ENCODE peak calls at places on chromosomes 1 and 21, in four cellular contexts. T is RWPE2, L is ovary, A is stomach. J is an unnamed sample.
A peak's percentile ranks its signal among the peaks of the same experiment; 100 is the strongest.

GRCh38 chr21:38787461-38788274 is 18.1 kb upstream of the ETS2 start:
- DNase-seq in L (no peak), A (peak; percentile 75), T (peak; percentile 92), J (no peak)

GRCh38 chr1:3321559-3322439 is 132.7 kb upstream of the ARHGEF16 start:
- DNase-seq in A (no peak), L (no peak), T (no peak), J (no peak)

GRCh38 chr1:155012052-155012546 is 9.5 kb downstream of the ZBTB7B start:
- DNase-seq in L (peak; percentile 82), T (peak; percentile 90), A (peak; percentile 70), J (peak; percentile 98)

GRCh38 chr1:248393050-248393449 is 9.8 kb upstream of the OR2T1 start:
- DNase-seq in A (no peak), L (no peak), T (no peak), J (no peak)

GRCh38 chr1:46183119-46183842 is 7.0 kb upstream of the P3R3URF start:
- DNase-seq in A (peak; percentile 94), T (peak; percentile 98), L (peak; percentile 50), J (no peak)

GRCh38 chr21:45140346-45140940 is 66.1 kb downstream of the ADARB1 start:
- DNase-seq in A (peak; percentile 71), T (no peak), L (peak; percentile 72), J (no peak)

GRCh38 chr1:84353665-84354064 is 44.6 kb upstream of the DNASE2B start:
- DNase-seq in T (no peak), A (no peak), L (no peak), J (no peak)

GRCh38 chr1:10399487-10399917 is 638 bp downstream of the PGD start:
- DNase-seq in T (no peak), A (no peak), L (no peak), J (no peak)

GRCh38 chr1:96703186-96703585 is 18.4 kb upstream of the PTBP2 start:
- DNase-seq in A (no peak), T (no peak), L (no peak), J (no peak)

GRCh38 chr21:20570824-20571232 is 427.4 kb upstream of the NCAM2 start:
- DNase-seq in A (no peak), T (no peak), L (no peak), J (no peak)

GRCh38 chr1:154598871-154599635 is 8.9 kb downstream of the ADAR start:
- DNase-seq in T (no peak), A (no peak), L (no peak), J (no peak)

GRCh38 chr1:43981636-43982035 is 2.6 kb downstream of the B4GALT2 start:
- DNase-seq in L (no peak), A (no peak), T (no peak), J (no peak)

GRCh38 chr1:43981135-43981491 is 2.1 kb downstream of the B4GALT2 start:
- DNase-seq in T (no peak), A (peak; percentile 42), L (no peak), J (no peak)

GRCh38 chr1:43979261-43979527 is 184 bp downstream of the B4GALT2 start:
- DNase-seq in A (no peak), T (no peak), L (no peak), J (no peak)

GRCh38 chr1:43979528-43980254 is 681 bp downstream of the B4GALT2 start:
- DNase-seq in A (peak; percentile 39), L (peak; percentile 78), T (peak; percentile 84), J (no peak)

DNA sequence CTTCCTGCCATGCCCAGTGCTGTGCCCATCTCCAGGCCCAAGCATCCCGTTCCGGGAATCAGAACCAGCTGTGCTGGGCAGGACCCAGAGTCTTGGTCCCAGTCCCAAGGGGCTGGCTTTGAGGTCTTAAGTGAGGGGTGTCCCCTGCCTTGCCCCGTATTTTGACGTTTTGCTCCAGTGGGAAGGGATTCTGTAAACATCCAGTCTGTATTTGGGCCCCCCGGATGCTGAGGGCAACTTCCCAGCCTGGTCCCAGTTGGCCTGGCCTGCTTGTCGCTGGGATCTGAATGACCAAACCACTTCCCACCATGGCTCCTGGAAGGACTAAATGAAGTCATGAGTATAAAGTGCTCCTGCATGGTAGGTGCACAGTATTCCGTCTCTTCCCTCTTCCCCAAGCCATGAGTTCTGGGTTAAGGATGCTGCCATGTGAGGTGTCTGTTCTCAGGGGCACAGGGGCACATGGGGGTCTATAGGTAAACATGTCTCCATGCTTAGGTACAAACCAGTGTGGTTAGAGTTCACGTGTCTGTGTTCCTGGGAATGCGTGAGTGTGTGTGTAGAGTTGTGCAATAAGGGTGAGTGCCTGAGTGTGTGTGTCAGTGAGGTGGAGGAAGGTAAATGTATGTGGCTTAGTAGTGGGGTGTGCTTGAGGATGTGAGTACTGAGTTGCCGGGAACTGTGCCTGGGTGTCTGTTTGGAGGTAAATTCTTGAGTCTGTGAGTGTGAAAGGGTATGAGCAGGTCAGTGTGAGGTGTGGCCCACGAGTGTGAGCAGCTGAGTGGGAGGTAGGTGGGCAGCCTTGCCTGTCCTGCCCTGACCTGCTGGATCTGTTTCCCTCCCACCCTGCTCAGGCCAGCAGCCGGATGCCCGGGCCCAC is 1.5 kb downstream of the B4GALT2 start:
- DNase-seq in L (no peak), A (no peak), T (no peak), J (no peak)
- H3K36me3 ChIP-seq in L (no peaks in the 10 kb centered on the region), A (peaks cover 10% of the 10 kb centered on the region), T (peaks cover 52% of the 10 kb centered on the region), J (peaks cover 19% of the 10 kb centered on the region)

GRCh38 chr1:15640667-15641066 is 23.4 kb downstream of the DDI2 start:
- DNase-seq in L (no peak), A (no peak), T (no peak), J (no peak)

GRCh38 chr1:15633756-15634420 is 16.6 kb downstream of the DDI2 start:
- DNase-seq in A (no peak), L (no peak), T (no peak), J (no peak)

GRCh38 chr1:15639262-15639661 is 22.0 kb downstream of the DDI2 start:
- DNase-seq in T (no peak), L (no peak), A (no peak), J (no peak)

GRCh38 chr1:15636436-15636835 is 19.2 kb downstream of the DDI2 start:
- DNase-seq in A (no peak), L (no peak), T (no peak), J (no peak)

GRCh38 chr1:15637833-15638232 is 20.6 kb downstream of the DDI2 start:
- DNase-seq in T (no peak), A (no peak), L (no peak), J (no peak)
- H3K36me3 ChIP-seq in T (peaks cover 84% of the 10 kb centered on the region), A (peaks cover 68% of the 10 kb centered on the region), L (no peaks in the 10 kb centered on the region), J (peaks cover 6% of the 10 kb centered on the region)

GRCh38 chr1:12574757-12575139 is 43.3 kb downstream of the DHRS3 start:
- DNase-seq in L (no peak), T (no peak), A (no peak), J (no peak)
- H3K36me3 ChIP-seq in L (no peaks in the 10 kb centered on the region), T (peaks cover 14% of the 10 kb centered on the region), A (peaks cover 63% of the 10 kb centered on the region), J (no peaks in the 10 kb centered on the region)

DNA sequence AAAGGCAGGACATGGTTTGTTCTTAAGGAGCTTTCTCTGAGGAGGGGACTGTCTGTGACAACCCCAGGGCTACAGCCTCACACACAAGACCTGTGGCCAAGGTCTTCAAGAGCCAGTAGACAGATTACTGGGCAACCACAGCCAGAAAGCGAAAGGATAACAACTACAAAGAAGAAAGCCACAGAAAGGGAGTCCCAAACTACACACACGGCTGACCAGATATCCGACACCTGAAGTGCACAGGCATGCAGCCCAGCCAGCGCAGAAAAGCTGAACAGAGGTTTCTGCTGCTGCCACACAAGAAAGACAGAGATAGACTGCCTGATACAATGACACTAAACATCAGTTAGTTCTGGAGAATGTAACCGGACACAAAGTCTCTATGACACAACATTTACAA is 21.4 kb upstream of the NADK start:
- DNase-seq in T (no peak), L (no peak), A (no peak), J (no peak)
- H3K36me3 ChIP-seq in T (peaks cover 100% of the 10 kb centered on the region), L (no peaks in the 10 kb centered on the region), A (peaks cover 53% of the 10 kb centered on the region), J (peaks cover 60% of the 10 kb centered on the region)

GRCh38 chr1:93219443-93219842 is 38.9 kb downstream of the CCDC18 start:
- DNase-seq in L (no peak), T (no peak), A (no peak), J (no peak)

GRCh38 chr1:93222987-93223675 is 42.6 kb downstream of the CCDC18 start:
- DNase-seq in L (no peak), A (no peak), T (no peak), J (no peak)

GRCh38 chr1:93221913-93222312 is 41.4 kb downstream of the CCDC18 start:
- DNase-seq in L (no peak), T (no peak), A (no peak), J (no peak)
- H3K36me3 ChIP-seq in L (no peaks in the 10 kb centered on the region), T (peaks cover 88% of the 10 kb centered on the region), A (no peaks in the 10 kb centered on the region), J (no peaks in the 10 kb centered on the region)

GRCh38 chr1:161171191-161171590 is 5.0 kb downstream of the PPOX start:
- DNase-seq in A (no peak), T (no peak), L (no peak), J (no peak)

GRCh38 chr1:161171696-161172095 is 5.5 kb downstream of the PPOX start:
- DNase-seq in A (no peak), T (no peak), L (no peak), J (no peak)

GRCh38 chr1:161166669-161167548 is 683 bp downstream of the PPOX start:
- DNase-seq in T (no peak), L (no peak), A (no peak), J (no peak)

GRCh38 chr1:161165742-161166668 is at the start of gene PPOX:
- DNase-seq in L (peak; percentile 91), A (peak; percentile 97), T (peak; percentile 97), J (peak; percentile 99)

GRCh38 chr1:161168906-161169305 is 2.7 kb downstream of the PPOX start:
- DNase-seq in T (no peak), L (no peak), A (no peak), J (no peak)
- H3K36me3 ChIP-seq in T (peaks cover 31% of the 10 kb centered on the region), L (no peaks in the 10 kb centered on the region), A (peaks cover 29% of the 10 kb centered on the region), J (no peaks in the 10 kb centered on the region)

DNA sequence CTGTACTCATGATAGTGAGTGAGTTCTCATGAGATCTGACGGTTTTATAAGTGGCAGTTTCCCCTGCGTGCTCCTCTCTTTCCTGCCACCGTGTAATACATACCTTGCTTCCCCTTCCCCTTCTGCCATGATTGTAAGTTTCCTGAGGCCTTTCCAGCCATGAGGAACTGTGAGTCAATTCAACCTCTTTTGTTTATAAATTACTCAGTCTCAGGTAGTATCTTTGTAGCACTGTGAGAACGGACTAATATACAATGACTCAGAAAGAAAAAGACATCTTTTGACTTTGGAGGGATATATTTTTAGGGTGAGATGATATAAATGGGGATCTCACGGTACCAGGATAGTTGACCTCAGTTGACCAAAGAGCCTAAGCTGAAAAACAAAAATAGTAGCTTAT is 74.7 kb upstream of the BACH1 start:
- DNase-seq in A (no peak), L (no peak), T (no peak), J (no peak)
- H3K36me3 ChIP-seq in A (no peaks in the 10 kb centered on the region), L (no peaks in the 10 kb centered on the region), T (no peaks in the 10 kb centered on the region), J (no peaks in the 10 kb centered on the region)

GRCh38 chr1:151010346-151010726 is 2.1 kb downstream of the PRUNE1 start:
- DNase-seq in A (no peak), L (no peak), T (no peak), J (no peak)

GRCh38 chr1:151009674-151010345 is 1.6 kb downstream of the PRUNE1 start:
- DNase-seq in A (no peak), L (no peak), T (no peak), J (no peak)

GRCh38 chr1:151009206-151009587 is 948 bp downstream of the PRUNE1 start:
- DNase-seq in T (no peak), A (no peak), L (no peak), J (no peak)

GRCh38 chr1:151007853-151008243 is 401 bp upstream of the PRUNE1 start:
- DNase-seq in T (no peak), L (no peak), A (no peak), J (no peak)

GRCh38 chr1:151008244-151009205 is at the start of gene PRUNE1:
- DNase-seq in T (peak; percentile 96), A (peak; percentile 97), L (peak; percentile 97), J (peak; percentile 92)
- H3K36me3 ChIP-seq in T (no peaks in the 10 kb centered on the region), A (no peaks in the 10 kb centered on the region), L (no peaks in the 10 kb centered on the region), J (no peaks in the 10 kb centered on the region)

GRCh38 chr1:42938596-42939184 is 20.0 kb downstream of the SLC2A1 start:
- DNase-seq in L (no peak), T (peak; percentile 30), A (no peak), J (no peak)
- H3K36me3 ChIP-seq in L (no peaks in the 10 kb centered on the region), T (peaks cover 87% of the 10 kb centered on the region), A (no peaks in the 10 kb centered on the region), J (no peaks in the 10 kb centered on the region)